ENCODE peak calls at places on chromosome 10, in seven cellular contexts. One of them, this sample, is unnamed.
A peak's percentile ranks its signal among the peaks of the same experiment; 100 is the strongest.

GRCh38 chr10:116183733-116184447 is 89.1 kb downstream of the GFRA1 start:
- DNase-seq in mesendoderm: peak; percentile 75
- DNase-seq in mesenchymal stem cell: peak; percentile 54
- DNase-seq in neuronal stem cell: no peak
- DNase-seq in H9: peak; percentile 49
- DNase-seq in trophoblast cell: no peak
- DNase-seq in H1: peak; percentile 10
- DNase-seq in this sample: peak; percentile 29

GRCh38 chr10:30730306-30730705 is 100.8 kb upstream of the LYZL2 start:
- DNase-seq in mesendoderm: no peak
- DNase-seq in mesenchymal stem cell: no peak
- DNase-seq in neuronal stem cell: no peak
- DNase-seq in H9: no peak
- DNase-seq in trophoblast cell: no peak
- DNase-seq in H1: no peak
- DNase-seq in this sample: no peak

GRCh38 chr10:110137142-110137545 is 70.3 kb upstream of the MXI1 start:
- DNase-seq in mesendoderm: peak; percentile 80
- DNase-seq in mesenchymal stem cell: peak; percentile 82
- DNase-seq in neuronal stem cell: peak; percentile 48
- DNase-seq in H9: no peak
- DNase-seq in trophoblast cell: peak; percentile 21
- DNase-seq in H1: no peak
- DNase-seq in this sample: peak; percentile 78

GRCh38 chr10:89346264-89346971 is 18.6 kb downstream of the IFIT3 start:
- DNase-seq in mesendoderm: peak; percentile 71
- DNase-seq in mesenchymal stem cell: no peak
- DNase-seq in neuronal stem cell: no peak
- DNase-seq in H9: no peak
- DNase-seq in trophoblast cell: peak; percentile 7
- DNase-seq in H1: no peak
- DNase-seq in this sample: peak; percentile 55

GRCh38 chr10:44801383-44802327 is 109.5 kb upstream of the TMEM72 start:
- DNase-seq in mesendoderm: no peak
- DNase-seq in mesenchymal stem cell: peak; percentile 88
- DNase-seq in neuronal stem cell: no peak
- DNase-seq in H9: no peak
- DNase-seq in trophoblast cell: no peak
- DNase-seq in H1: no peak
- DNase-seq in this sample: peak; percentile 97

GRCh38 chr10:32065871-32066270 is 9.6 kb upstream of the KIF5B start:
- DNase-seq in mesendoderm: no peak
- DNase-seq in mesenchymal stem cell: no peak
- DNase-seq in neuronal stem cell: no peak
- DNase-seq in H9: no peak
- DNase-seq in trophoblast cell: no peak
- DNase-seq in H1: no peak
- DNase-seq in this sample: peak; percentile 76

GRCh38 chr10:66651308-66652082 is 274.3 kb upstream of the LRRTM3 start:
- DNase-seq in mesendoderm: peak; percentile 3
- DNase-seq in mesenchymal stem cell: no peak
- DNase-seq in neuronal stem cell: no peak
- DNase-seq in H9: no peak
- DNase-seq in trophoblast cell: no peak
- DNase-seq in H1: no peak
- DNase-seq in this sample: no peak

GRCh38 chr10:133212853-133213494 is 17.0 kb upstream of the UTF1 start:
- DNase-seq in mesendoderm: no peak
- DNase-seq in mesenchymal stem cell: no peak
- DNase-seq in neuronal stem cell: no peak
- DNase-seq in H9: no peak
- DNase-seq in trophoblast cell: no peak
- DNase-seq in H1: no peak
- DNase-seq in this sample: no peak

GRCh38 chr10:95319239-95319638 is 28.4 kb upstream of the PDLIM1 start:
- DNase-seq in mesendoderm: no peak
- DNase-seq in mesenchymal stem cell: peak; percentile 54
- DNase-seq in neuronal stem cell: no peak
- DNase-seq in H9: no peak
- DNase-seq in trophoblast cell: no peak
- DNase-seq in H1: no peak
- DNase-seq in this sample: peak; percentile 33

GRCh38 chr10:79162861-79163662 is 94.3 kb downstream of the ZMIZ1 start:
- DNase-seq in mesendoderm: no peak
- DNase-seq in mesenchymal stem cell: no peak
- DNase-seq in neuronal stem cell: no peak
- DNase-seq in H9: no peak
- DNase-seq in trophoblast cell: no peak
- DNase-seq in H1: no peak
- DNase-seq in this sample: peak; percentile 54

GRCh38 chr10:4397337-4397736 is 428.7 kb upstream of the AKR1E2 start:
- DNase-seq in mesendoderm: no peak
- DNase-seq in mesenchymal stem cell: no peak
- DNase-seq in neuronal stem cell: no peak
- DNase-seq in H9: no peak
- DNase-seq in trophoblast cell: no peak
- DNase-seq in H1: no peak
- DNase-seq in this sample: no peak

GRCh38 chr10:52226448-52226847 is 87.6 kb upstream of the DKK1 start:
- DNase-seq in mesendoderm: no peak
- DNase-seq in mesenchymal stem cell: peak; percentile 29
- DNase-seq in neuronal stem cell: no peak
- DNase-seq in H9: no peak
- DNase-seq in trophoblast cell: no peak
- DNase-seq in H1: no peak
- DNase-seq in this sample: peak; percentile 79

GRCh38 chr10:75803816-75804576 is 372.6 kb downstream of the LRMDA start:
- DNase-seq in mesendoderm: no peak
- DNase-seq in mesenchymal stem cell: no peak
- DNase-seq in neuronal stem cell: no peak
- DNase-seq in H9: no peak
- DNase-seq in trophoblast cell: no peak
- DNase-seq in H1: no peak
- DNase-seq in this sample: no peak

GRCh38 chr10:74153123-74153522 is 2.1 kb downstream of the ADK start:
- DNase-seq in mesendoderm: peak; percentile 69
- DNase-seq in mesenchymal stem cell: peak; percentile 58
- DNase-seq in neuronal stem cell: no peak
- DNase-seq in H9: no peak
- DNase-seq in trophoblast cell: peak; percentile 4
- DNase-seq in H1: no peak
- DNase-seq in this sample: peak; percentile 66

GRCh38 chr10:4221315-4221714 is 436.3 kb upstream of the KLF6 start:
- DNase-seq in mesendoderm: no peak
- DNase-seq in mesenchymal stem cell: peak; percentile 8
- DNase-seq in neuronal stem cell: no peak
- DNase-seq in H9: no peak
- DNase-seq in trophoblast cell: no peak
- DNase-seq in H1: no peak
- DNase-seq in this sample: no peak

GRCh38 chr10:10869592-10869991 is 148.1 kb upstream of the CELF2 start:
- DNase-seq in mesendoderm: peak; percentile 29
- DNase-seq in mesenchymal stem cell: peak; percentile 56
- DNase-seq in neuronal stem cell: no peak
- DNase-seq in H9: no peak
- DNase-seq in trophoblast cell: no peak
- DNase-seq in H1: no peak
- DNase-seq in this sample: peak; percentile 23
- H2BK5ac ChIP-seq in mesendoderm: no peak overlapping the region
- H2BK5ac ChIP-seq in mesenchymal stem cell: no peak overlapping the region
- H2BK5ac ChIP-seq in neuronal stem cell: no peak overlapping the region
- H2BK5ac ChIP-seq in H9: no peak overlapping the region
- H2BK5ac ChIP-seq in trophoblast cell: no peak overlapping the region
- H2BK5ac ChIP-seq in H1: no peak overlapping the region
- H2BK5ac ChIP-seq in this sample: no peak overlapping the region

GRCh38 chr10:88319960-88320517 is 263.1 kb downstream of the RNLS start:
- DNase-seq in mesendoderm: no peak
- DNase-seq in mesenchymal stem cell: no peak
- DNase-seq in neuronal stem cell: no peak
- DNase-seq in H9: no peak
- DNase-seq in trophoblast cell: no peak
- DNase-seq in H1: no peak
- DNase-seq in this sample: no peak

GRCh38 chr10:88315746-88316145 is 267.4 kb downstream of the RNLS start:
- DNase-seq in mesendoderm: no peak
- DNase-seq in mesenchymal stem cell: peak; percentile 24
- DNase-seq in neuronal stem cell: no peak
- DNase-seq in H9: no peak
- DNase-seq in trophoblast cell: no peak
- DNase-seq in H1: no peak
- DNase-seq in this sample: peak; percentile 7

GRCh38 chr10:88317099-88317498 is 266.0 kb downstream of the RNLS start:
- DNase-seq in mesendoderm: no peak
- DNase-seq in mesenchymal stem cell: no peak
- DNase-seq in neuronal stem cell: no peak
- DNase-seq in H9: no peak
- DNase-seq in trophoblast cell: no peak
- DNase-seq in H1: no peak
- DNase-seq in this sample: no peak

GRCh38 chr10:88316292-88316861 is 266.7 kb downstream of the RNLS start:
- DNase-seq in mesendoderm: no peak
- DNase-seq in mesenchymal stem cell: no peak
- DNase-seq in neuronal stem cell: no peak
- DNase-seq in H9: no peak
- DNase-seq in trophoblast cell: no peak
- DNase-seq in H1: no peak
- DNase-seq in this sample: no peak

DNA sequence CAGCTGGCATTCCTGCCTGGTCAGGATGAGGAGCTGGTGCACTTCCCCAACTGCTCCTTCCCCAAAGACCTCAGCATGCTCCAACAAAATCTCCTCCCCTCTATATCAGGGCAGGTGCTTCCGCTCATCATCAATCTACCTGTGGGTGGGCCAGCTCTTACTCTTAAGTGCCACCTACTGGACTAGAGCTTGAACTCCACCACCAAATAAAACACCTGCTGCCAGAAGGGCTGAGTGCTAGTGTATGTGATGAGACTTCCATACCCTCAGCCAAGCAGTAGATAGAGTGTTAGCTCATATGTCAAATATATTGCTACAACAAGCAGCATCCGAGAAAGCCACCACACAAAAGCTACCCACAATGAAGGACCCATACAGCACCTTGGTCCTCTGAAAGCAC is 264.3 kb downstream of the RNLS start:
- DNase-seq in mesendoderm: peak; percentile 61
- DNase-seq in mesenchymal stem cell: no peak
- DNase-seq in neuronal stem cell: no peak
- DNase-seq in H9: peak; percentile 54
- DNase-seq in trophoblast cell: no peak
- DNase-seq in H1: no peak
- DNase-seq in this sample: no peak
- H2BK5ac ChIP-seq in mesendoderm: no peak overlapping the region
- H2BK5ac ChIP-seq in mesenchymal stem cell: no peak overlapping the region
- H2BK5ac ChIP-seq in neuronal stem cell: no peak overlapping the region
- H2BK5ac ChIP-seq in H9: no peak overlapping the region
- H2BK5ac ChIP-seq in trophoblast cell: no peak overlapping the region
- H2BK5ac ChIP-seq in H1: no peak overlapping the region
- H2BK5ac ChIP-seq in this sample: no peak overlapping the region

DNA sequence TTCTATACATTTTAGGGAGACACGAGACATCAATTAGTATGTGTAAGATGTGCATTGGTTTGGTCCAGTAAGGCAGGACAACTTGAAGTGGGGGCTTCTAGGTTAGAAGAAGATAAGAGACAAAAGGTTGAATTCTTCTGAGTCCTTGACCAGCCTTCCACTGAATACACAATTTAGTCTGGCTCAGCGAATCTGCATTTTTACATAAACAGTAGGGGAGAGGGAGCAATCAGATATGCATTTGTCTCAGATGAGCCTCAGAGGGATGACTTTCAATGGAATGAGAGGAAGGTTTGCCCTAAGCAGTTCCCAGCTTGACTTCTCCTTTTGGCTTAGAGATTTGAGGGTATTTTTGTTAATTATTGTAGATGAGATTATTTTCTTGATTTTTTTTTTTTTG is 20.0 kb upstream of the C10orf90 start:
- DNase-seq in mesendoderm: peak; percentile 99
- DNase-seq in mesenchymal stem cell: no peak
- DNase-seq in neuronal stem cell: no peak
- DNase-seq in H9: no peak
- DNase-seq in trophoblast cell: no peak
- DNase-seq in H1: peak; percentile 7
- DNase-seq in this sample: no peak
- H2BK5ac ChIP-seq in mesendoderm: peak overlapping the region; percentile 99
- H2BK5ac ChIP-seq in mesenchymal stem cell: no peak overlapping the region
- H2BK5ac ChIP-seq in neuronal stem cell: no peak overlapping the region
- H2BK5ac ChIP-seq in H9: no peak overlapping the region
- H2BK5ac ChIP-seq in trophoblast cell: no peak overlapping the region
- H2BK5ac ChIP-seq in H1: no peak overlapping the region
- H2BK5ac ChIP-seq in this sample: no peak overlapping the region

GRCh38 chr10:8913720-8914119 is 859.2 kb downstream of the GATA3 start:
- DNase-seq in mesendoderm: no peak
- DNase-seq in mesenchymal stem cell: no peak
- DNase-seq in neuronal stem cell: no peak
- DNase-seq in H9: no peak
- DNase-seq in trophoblast cell: no peak
- DNase-seq in H1: no peak
- DNase-seq in this sample: no peak
- H2BK5ac ChIP-seq in mesendoderm: no peak overlapping the region
- H2BK5ac ChIP-seq in mesenchymal stem cell: no peak overlapping the region
- H2BK5ac ChIP-seq in neuronal stem cell: no peak overlapping the region
- H2BK5ac ChIP-seq in H9: no peak overlapping the region
- H2BK5ac ChIP-seq in trophoblast cell: no peak overlapping the region
- H2BK5ac ChIP-seq in H1: no peak overlapping the region
- H2BK5ac ChIP-seq in this sample: no peak overlapping the region

This sample was measured in IMR-90.